ENCODE peak calls at places on chromosomes 4 and X, in four cellular contexts. One of them, this sample, is unnamed.

GRCh38 chrX:129239371-129239770 is 283.9 kb downstream of the SMARCA1 start:
- DNase-seq in stimulated activated CD8-positive, alpha-beta memory T cell treated with anti-CD3 and anti-CD28 coated beads, Interleukin-2, amount 100 ng/mL, for 1 hour: no peak
- DNase-seq in CD8-positive, alpha-beta memory T cell: no peak
- DNase-seq in fibroblast of lung: peak
- DNase-seq in this sample: no peak

GRCh38 chr4:116501954-116502353 is 583.4 kb downstream of the TRAM1L1 start:
- DNase-seq in stimulated activated CD8-positive, alpha-beta memory T cell treated with anti-CD3 and anti-CD28 coated beads, Interleukin-2, amount 100 ng/mL, for 1 hour: no peak
- DNase-seq in CD8-positive, alpha-beta memory T cell: no peak
- DNase-seq in fibroblast of lung: no peak
- DNase-seq in this sample: no peak

GRCh38 chrX:136608295-136608933 is 39.5 kb upstream of the CD40LG start:
- DNase-seq in stimulated activated CD8-positive, alpha-beta memory T cell treated with anti-CD3 and anti-CD28 coated beads, Interleukin-2, amount 100 ng/mL, for 1 hour: peak
- DNase-seq in CD8-positive, alpha-beta memory T cell: peak
- DNase-seq in fibroblast of lung: peak
- DNase-seq in this sample: no peak

GRCh38 chr4:55396305-55397023 is 707 bp downstream of the TMEM165 start:
- DNase-seq in stimulated activated CD8-positive, alpha-beta memory T cell treated with anti-CD3 and anti-CD28 coated beads, Interleukin-2, amount 100 ng/mL, for 1 hour: peak
- DNase-seq in CD8-positive, alpha-beta memory T cell: peak
- DNase-seq in fibroblast of lung: peak
- DNase-seq in this sample: peak

GRCh38 chr4:76830612-76831474 is 67.1 kb downstream of the SOWAHB start:
- DNase-seq in stimulated activated CD8-positive, alpha-beta memory T cell treated with anti-CD3 and anti-CD28 coated beads, Interleukin-2, amount 100 ng/mL, for 1 hour: no peak
- DNase-seq in CD8-positive, alpha-beta memory T cell: no peak
- DNase-seq in fibroblast of lung: peak
- DNase-seq in this sample: no peak

GRCh38 chr4:31647776-31648175 is 927.6 kb downstream of the PCDH7 start:
- DNase-seq in stimulated activated CD8-positive, alpha-beta memory T cell treated with anti-CD3 and anti-CD28 coated beads, Interleukin-2, amount 100 ng/mL, for 1 hour: no peak
- DNase-seq in CD8-positive, alpha-beta memory T cell: no peak
- DNase-seq in fibroblast of lung: no peak
- DNase-seq in this sample: no peak

GRCh38 chr4:183729430-183730328 is 70.6 kb downstream of the TRAPPC11 start:
- DNase-seq in stimulated activated CD8-positive, alpha-beta memory T cell treated with anti-CD3 and anti-CD28 coated beads, Interleukin-2, amount 100 ng/mL, for 1 hour: no peak
- DNase-seq in CD8-positive, alpha-beta memory T cell: no peak
- DNase-seq in fibroblast of lung: peak
- DNase-seq in this sample: no peak

GRCh38 chr4:1261107-1261928 is 12.4 kb upstream of the CTBP1 start:
- DNase-seq in stimulated activated CD8-positive, alpha-beta memory T cell treated with anti-CD3 and anti-CD28 coated beads, Interleukin-2, amount 100 ng/mL, for 1 hour: no peak
- DNase-seq in CD8-positive, alpha-beta memory T cell: no peak
- DNase-seq in fibroblast of lung: no peak
- DNase-seq in this sample: no peak

GRCh38 chr4:38768968-38769394 is 13.8 kb downstream of the TLR10 start:
- DNase-seq in stimulated activated CD8-positive, alpha-beta memory T cell treated with anti-CD3 and anti-CD28 coated beads, Interleukin-2, amount 100 ng/mL, for 1 hour: no peak
- DNase-seq in CD8-positive, alpha-beta memory T cell: no peak
- DNase-seq in fibroblast of lung: peak
- DNase-seq in this sample: no peak

GRCh38 chrX:151370906-151371305 is 26.1 kb upstream of the VMA21 start:
- DNase-seq in stimulated activated CD8-positive, alpha-beta memory T cell treated with anti-CD3 and anti-CD28 coated beads, Interleukin-2, amount 100 ng/mL, for 1 hour: no peak
- DNase-seq in CD8-positive, alpha-beta memory T cell: no peak
- DNase-seq in fibroblast of lung: no peak
- DNase-seq in this sample: no peak

GRCh38 chr4:15774020-15774420 is 4.1 kb upstream of the CD38 start:
- DNase-seq in stimulated activated CD8-positive, alpha-beta memory T cell treated with anti-CD3 and anti-CD28 coated beads, Interleukin-2, amount 100 ng/mL, for 1 hour: no peak
- DNase-seq in CD8-positive, alpha-beta memory T cell: no peak
- DNase-seq in fibroblast of lung: no peak
- DNase-seq in this sample: no peak

This sample was measured in central memory CD8-positive, alpha-beta T cell.